ENCODE peak calls at places on chromosomes 12 and 14, in four cellular contexts. F is GM12865, K is 8988T, C is mucosa of descending colon. J is an unnamed sample.

GRCh38 chr14:65594153-65594881 is 181.8 kb downstream of the FUT8 start:
- DNase-seq in K (no peak), C (peak), F (no peak), J (no peak)

GRCh38 chr14:72744416-72745120 is 149.3 kb downstream of the DPF3 start:
- DNase-seq in K (no peak), F (no peak), C (no peak), J (no peak)

GRCh38 chr12:117140397-117141096 is 41.3 kb upstream of the TESC start:
- DNase-seq in K (no peak), C (peak), F (no peak), J (no peak)

GRCh38 chr12:122958198-122958888 is 7.9 kb downstream of the ABCB9 start:
- DNase-seq in K (no peak), C (no peak), F (no peak), J (no peak)

GRCh38 chr12:57543666-57544065 is 3.3 kb downstream of the DCTN2 start:
- DNase-seq in K (no peak), F (no peak), C (no peak), J (no peak)

GRCh38 chr14:95064256-95064655 is 93.1 kb downstream of the DICER1 start:
- DNase-seq in K (no peak), F (no peak), C (no peak), J (no peak)

GRCh38 chr12:112354399-112354798 is 27.8 kb downstream of the HECTD4 start:
- DNase-seq in K (no peak), C (no peak), F (peak), J (no peak)

GRCh38 chr14:42930058-42930457 is 1323.4 kb downstream of the LRFN5 start:
- DNase-seq in K (no peak), C (peak), F (no peak), J (no peak)

GRCh38 chr14:35532783-35533356 is 1.1 kb upstream of the INSM2 start:
- DNase-seq in C (no peak), F (no peak), K (no peak), J (peak)

GRCh38 chr12:89732511-89732910 is 23.9 kb upstream of the ATP2B1 start:
- DNase-seq in C (no peak), F (no peak), K (no peak), J (no peak)

GRCh38 chr14:93906341-93907329 is 20.5 kb upstream of the FAM181A start:
- DNase-seq in C (peak), F (peak), K (peak), J (peak)

GRCh38 chr14:81834308-81834707 is 300.7 kb upstream of the SEL1L start:
- DNase-seq in K (no peak), C (no peak), F (no peak), J (no peak)

GRCh38 chr14:76760331-76761197 is 704 bp upstream of the VASH1 start:
- DNase-seq in F (no peak), C (peak), K (no peak), J (no peak)

GRCh38 chr12:49750027-49750977 is 8.9 kb downstream of the TMBIM6 start:
- DNase-seq in K (no peak), F (peak), C (no peak), J (no peak)

GRCh38 chr12:83641789-83642188 is 955.1 kb downstream of the TMTC2 start:
- DNase-seq in C (no peak), F (no peak), K (no peak), J (no peak)

GRCh38 chr12:13719986-13720385 is 261.4 kb downstream of the GRIN2B start:
- DNase-seq in F (no peak), K (no peak), C (no peak), J (no peak)

GRCh38 chr12:120225852-120226640 is 25.1 kb upstream of the RPLP0 start:
- DNase-seq in F (no peak), K (no peak), C (peak), J (peak)

GRCh38 chr14:41830679-41831078 is 224.0 kb downstream of the LRFN5 start:
- DNase-seq in C (peak), F (no peak), K (no peak), J (no peak)

GRCh38 chr14:57502581-57503254 is 9.1 kb upstream of the CCDC198 start:
- DNase-seq in C (no peak), F (no peak), K (no peak), J (no peak)

GRCh38 chr12:63151061-63151897 is at the start of gene AVPR1A:
- DNase-seq in K (peak), C (peak), F (no peak), J (no peak)

GRCh38 chr14:100732766-100733100 is 6.0 kb downstream of the DLK1 start:
- DNase-seq in C (no peak), F (no peak), K (peak), J (no peak)